ENCODE peak calls at places on chromosomes 12 and 14, in five cellular contexts. Y is adrenal gland, L is AG04450, O is pancreas, X is transverse colon. K is an unnamed sample.

GRCh38 chr12:26791328-26791791 is 41.6 kb downstream of the ITPR2 start:
- DNase-seq in Y (no peak), L (no peak), O (no peak), X (no peak), K (no peak)

GRCh38 chr12:31585895-31586294 is 5.0 kb downstream of the DENND5B start:
- DNase-seq in Y (no peak), L (no peak), O (no peak), X (no peak), K (no peak)

GRCh38 chr12:75960086-75960910 is 71.3 kb downstream of the PHLDA1 start:
- DNase-seq in Y (no peak), L (no peak), O (peak), X (peak), K (no peak)

GRCh38 chr12:9673404-9674225 is 4.1 kb downstream of the CLEC2D start:
- DNase-seq in Y (peak), L (peak), O (no peak), X (peak), K (no peak)

GRCh38 chr12:87157791-87158190 is 871.4 kb downstream of the C12orf50 start:
- DNase-seq in Y (no peak), L (peak), O (no peak), X (no peak), K (no peak)

GRCh38 chr12:43599066-43599465 is 47.1 kb upstream of the ADAMTS20 start:
- DNase-seq in Y (no peak), L (no peak), O (no peak), X (no peak), K (no peak)

GRCh38 chr12:43094886-43095285 is 457.1 kb downstream of the ADAMTS20 start:
- DNase-seq in Y (no peak), L (no peak), O (no peak), X (no peak), K (no peak)

GRCh38 chr12:25557830-25558436 is 4.8 kb upstream of the LMNTD1 start:
- DNase-seq in Y (peak), L (no peak), O (peak), X (no peak), K (no peak)

GRCh38 chr12:101806280-101806679 is 24.5 kb downstream of the GNPTAB start:
- DNase-seq in Y (no peak), L (no peak), O (no peak), X (no peak), K (no peak)

GRCh38 chr14:22560638-22561365 is 28.2 kb downstream of the DAD1 start:
- DNase-seq in Y (no peak), L (no peak), O (peak), X (no peak), K (no peak)

GRCh38 chr14:20757963-20758362 is 10.2 kb upstream of the EDDM3B start:
- DNase-seq in Y (peak), L (no peak), O (peak), X (peak), K (peak)

GRCh38 chr12:117155278-117156060 is 34.8 kb downstream of the FBXO21 start:
- DNase-seq in Y (peak), L (no peak), O (peak), X (peak), K (peak)

GRCh38 chr12:29026419-29026818 is 122.7 kb upstream of the FAR2 start:
- DNase-seq in Y (no peak), L (no peak), O (no peak), X (no peak), K (no peak)

GRCh38 chr12:57110189-57111045 is 745 bp downstream of the STAT6 start:
- DNase-seq in Y (peak), L (no peak), O (peak), X (peak), K (no peak)

GRCh38 chr12:2248901-2249381 is 196.2 kb downstream of the CACNA1C start:
- DNase-seq in Y (no peak), L (no peak), O (no peak), X (no peak), K (no peak)

GRCh38 chr12:100554608-100555077 is 18.8 kb upstream of the GAS2L3 start:
- DNase-seq in Y (peak), L (peak), O (peak), X (no peak), K (no peak)

GRCh38 chr12:95762123-95762785 is 28.3 kb downstream of the NTN4 start:
- DNase-seq in Y (peak), L (no peak), O (no peak), X (no peak), K (no peak)

GRCh38 chr14:102806447-102806846 is 29.2 kb downstream of the TRAF3 start:
- DNase-seq in Y (no peak), L (no peak), O (no peak), X (no peak), K (no peak)

GRCh38 chr12:45730116-45730841 is 773 bp downstream of the ARID2 start:
- DNase-seq in Y (peak), L (no peak), O (peak), X (peak), K (no peak)

GRCh38 chr14:51209457-51209856 is 30.6 kb upstream of the TMX1 start:
- DNase-seq in Y (no peak), L (no peak), O (no peak), X (no peak), K (no peak)

GRCh38 chr14:56754966-56755365 is 55.3 kb downstream of the OTX2 start:
- DNase-seq in Y (no peak), L (no peak), O (no peak), X (no peak), K (no peak)

GRCh38 chr14:78758333-78758732 is 588.2 kb downstream of the NRXN3 start:
- DNase-seq in Y (no peak), L (no peak), O (no peak), X (no peak), K (no peak)

GRCh38 chr12:54546511-54546910 is 2.9 kb upstream of the PDE1B start:
- DNase-seq in Y (no peak), L (no peak), O (no peak), X (no peak), K (no peak)

GRCh38 chr12:5078423-5078822 is 34.7 kb downstream of the KCNA5 start:
- DNase-seq in Y (no peak), L (no peak), O (peak), X (no peak), K (no peak)

GRCh38 chr12:107134558-107134957 is 41.2 kb upstream of the CRY1 start:
- DNase-seq in Y (no peak), L (no peak), O (peak), X (no peak), K (no peak)

DNA sequence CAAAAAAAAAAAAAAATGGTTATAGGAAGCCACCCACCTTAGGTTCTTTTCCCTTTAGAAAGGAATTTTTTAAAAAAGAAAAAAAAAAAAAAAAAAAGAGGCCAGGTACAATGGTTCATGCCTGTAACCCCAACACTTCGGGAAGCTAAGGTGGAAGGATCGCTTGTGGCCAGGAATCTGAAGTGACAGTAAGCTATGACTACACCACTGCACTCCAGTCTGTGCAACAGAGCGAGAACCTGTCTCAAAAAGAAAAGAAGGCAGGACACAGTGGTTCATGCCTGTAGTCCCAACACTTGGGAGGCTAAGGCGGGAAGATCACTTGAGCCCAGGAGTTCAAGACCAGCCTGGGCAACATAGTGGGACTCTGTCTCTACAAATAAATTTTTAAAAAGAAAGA is 36.0 kb downstream of the SPTLC2 start:
- DNase-seq in Y (no peak), L (no peak), O (no peak), X (no peak), K (no peak)
- H3K27ac ChIP-seq in Y (no peak), L (peak), O (no peak), X (peak), K (no peak)

GRCh38 chr12:79407671-79408622 is 282.8 kb downstream of the PAWR start:
- DNase-seq in Y (peak), L (peak), O (peak), X (peak), K (peak)
- H3K27ac ChIP-seq in Y (no peak), L (peak), O (no peak), X (no peak), K (no peak)

GRCh38 chr12:82638324-82638723 is 48.4 kb upstream of the TMTC2 start:
- DNase-seq in Y (no peak), L (no peak), O (no peak), X (no peak), K (no peak)

GRCh38 chr12:82635263-82635662 is 51.4 kb upstream of the TMTC2 start:
- DNase-seq in Y (no peak), L (no peak), O (no peak), X (no peak), K (no peak)
- H3K27ac ChIP-seq in Y (no peak), L (no peak), O (no peak), X (peak), K (no peak)

GRCh38 chr14:90627478-90627877 is 188.8 kb downstream of the TTC7B start:
- DNase-seq in Y (no peak), L (no peak), O (no peak), X (no peak), K (no peak)
- H3K27ac ChIP-seq in Y (no peak), L (no peak), O (no peak), X (peak), K (no peak)

DNA sequence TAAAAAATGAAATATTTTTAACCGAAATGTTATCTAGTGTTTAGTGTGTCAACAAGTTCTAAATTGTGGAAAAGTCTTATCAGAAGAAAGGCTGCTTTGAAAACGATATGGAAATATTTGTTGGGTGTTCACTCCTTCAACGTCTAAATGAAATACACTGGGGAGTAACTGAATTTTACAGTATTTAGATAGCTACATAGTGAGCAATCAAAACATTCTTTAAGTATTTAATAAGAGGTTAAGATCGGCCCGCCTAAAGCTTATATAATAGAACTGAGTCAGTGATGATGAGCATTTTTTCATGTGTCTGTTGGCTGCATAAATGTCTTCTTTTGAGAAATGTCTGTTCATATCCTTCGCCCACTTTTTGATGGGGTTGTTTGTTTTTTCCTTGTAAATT is 228.3 kb downstream of the RAD51B start:
- DNase-seq in Y (no peak), L (peak), O (no peak), X (no peak), K (no peak)
- H3K27ac ChIP-seq in Y (no peak), L (no peak), O (no peak), X (peak), K (no peak)

DNA sequence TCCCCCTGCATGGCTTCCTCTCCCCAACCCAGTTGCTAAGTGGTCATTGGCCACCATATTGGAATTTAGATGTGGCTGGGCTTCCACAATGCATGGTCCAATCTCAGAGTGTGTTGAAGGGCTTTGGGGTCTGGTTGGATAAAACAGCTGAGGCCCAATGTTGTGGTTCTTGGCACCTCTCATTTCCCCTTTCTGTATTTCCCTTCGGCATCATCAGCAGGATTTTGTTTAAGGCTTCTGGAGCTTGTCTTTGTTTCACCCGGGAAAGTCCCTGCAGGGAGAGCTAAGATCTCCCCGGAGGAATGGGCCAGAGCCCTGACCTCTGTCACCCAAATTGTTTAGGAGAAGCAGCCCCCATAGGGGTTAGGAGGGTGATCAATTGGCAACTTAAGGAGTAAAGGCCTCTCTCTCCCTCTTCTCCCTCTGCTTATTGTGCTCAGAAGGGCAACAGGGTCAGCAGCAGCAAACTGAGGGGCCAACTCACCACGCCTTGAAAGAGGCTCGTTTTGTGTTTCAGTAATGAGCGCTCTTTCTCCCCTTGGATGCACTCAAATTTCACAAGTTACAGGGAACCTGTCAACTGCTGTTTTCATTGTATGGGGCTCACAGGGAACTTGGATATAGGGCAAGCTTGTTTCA is 223.8 kb downstream of the ZFP36L1 start:
- DNase-seq in Y (no peak), L (no peak), O (no peak), X (no peak), K (no peak)
- H3K27ac ChIP-seq in Y (no peak), L (no peak), O (peak), X (no peak), K (no peak)